ENCODE peak calls at places on chromosomes 5 and 9, in six cellular contexts. L, D, A, G, O and U are unnamed samples.

GRCh38 chr9:129383005-129383414 is 204.9 kb upstream of the IER5L start:
- DNase-seq in L (no peak), D (no peak), A (no peak), G (no peak), O (no peak), U (no peak)

GRCh38 chr9:135746565-135746964 is 44.6 kb downstream of the KCNT1 start:
- DNase-seq in L (no peak), D (no peak), A (no peak), G (no peak), O (no peak), U (no peak)

GRCh38 chr5:57307516-57307915 is 133.7 kb downstream of the GPBP1 start:
- DNase-seq in L (no peak), D (no peak), A (no peak), G (no peak), O (no peak), U (no peak)

GRCh38 chr5:6784481-6784880 is 71.2 kb downstream of the TENT4A start:
- DNase-seq in L (no peak), D (no peak), A (peak; percentile 49), G (no peak), O (no peak), U (no peak)

GRCh38 chr9:131642496-131643083 is 97.3 kb downstream of the PRRT1B start:
- DNase-seq in L (no peak), D (peak; percentile 58), A (no peak), G (no peak), O (no peak), U (no peak)

GRCh38 chr9:110923601-110924000 is 114.7 kb downstream of the LPAR1 start:
- DNase-seq in L (no peak), D (no peak), A (no peak), G (no peak), O (no peak), U (no peak)

GRCh38 chr9:105157178-105157583 is 87.3 kb upstream of the SLC44A1 start:
- DNase-seq in L (no peak), D (peak; percentile 9), A (no peak), G (peak; percentile 70), O (peak; percentile 72), U (no peak)

GRCh38 chr9:98453589-98454311 is 198.3 kb upstream of the TBC1D2 start:
- DNase-seq in L (no peak), D (no peak), A (no peak), G (no peak), O (no peak), U (no peak)

GRCh38 chr5:171633776-171634470 is 151.7 kb upstream of the SMIM23 start:
- DNase-seq in L (no peak), D (no peak), A (no peak), G (no peak), O (no peak), U (no peak)

GRCh38 chr5:157447246-157447645 is 12.8 kb upstream of the NIPAL4 start:
- DNase-seq in L (no peak), D (no peak), A (no peak), G (no peak), O (no peak), U (no peak)

GRCh38 chr9:109507421-109507838 is 9.3 kb upstream of the PTPN3 start:
- DNase-seq in L (no peak), D (no peak), A (no peak), G (peak; percentile 88), O (peak; percentile 69), U (no peak)

GRCh38 chr9:107243757-107244156 is 39.3 kb upstream of the RAD23B start:
- DNase-seq in L (no peak), D (peak; percentile 18), A (no peak), G (peak; percentile 86), O (peak; percentile 43), U (no peak)

GRCh38 chr9:2816476-2817141 is 27.3 kb downstream of the PUM3 start:
- DNase-seq in L (no peak), D (no peak), A (no peak), G (no peak), O (peak; percentile 48), U (no peak)

GRCh38 chr9:129102791-129103594 is 7.6 kb downstream of the CRAT start:
- DNase-seq in L (no peak), D (no peak), A (no peak), G (peak; percentile 36), O (peak; percentile 39), U (no peak)

GRCh38 chr5:169331292-169331852 is 30.4 kb upstream of the SLIT3 start:
- DNase-seq in L (no peak), D (no peak), A (no peak), G (no peak), O (no peak), U (no peak)

GRCh38 chr9:107784235-107784958 is 294.8 kb upstream of the KLF4 start:
- DNase-seq in L (no peak), D (no peak), A (no peak), G (peak; percentile 54), O (peak; percentile 94), U (no peak)